ENCODE peak calls at places on chromosomes 1 and 21, in four cellular contexts. F, K, W and M are unnamed samples.

GRCh38 chr1:118504231-118504644 is 319.2 kb upstream of the SPAG17 start:
- DNase-seq in F (no peak), K (no peak), W (no peak), M (no peak)

GRCh38 chr1:107318932-107319331 is 178.1 kb downstream of the NTNG1 start:
- DNase-seq in F (no peak), K (no peak), W (no peak), M (no peak)

GRCh38 chr1:91803133-91803532 is 82.8 kb downstream of the TGFBR3 start:
- DNase-seq in F (no peak), K (no peak), W (no peak), M (no peak)

GRCh38 chr1:7427901-7428300 is 343.2 kb upstream of the VAMP3 start:
- DNase-seq in F (peak; percentile 8), K (no peak), W (no peak), M (no peak)

GRCh38 chr1:31663622-31664452 is 19.2 kb upstream of the PEF1 start:
- DNase-seq in F (peak; percentile 65), K (peak; percentile 61), W (peak; percentile 60), M (peak; percentile 3)

GRCh38 chr1:31837441-31838158 is 21.8 kb upstream of the SPOCD1 start:
- DNase-seq in F (no peak), K (no peak), W (no peak), M (no peak)

GRCh38 chr1:41109316-41110263 is 88.1 kb upstream of the SLFNL1 start:
- DNase-seq in F (peak; percentile 87), K (peak; percentile 91), W (no peak), M (no peak)

GRCh38 chr1:60569189-60569588 is 495.6 kb upstream of the C1orf87 start:
- DNase-seq in F (no peak), K (no peak), W (no peak), M (no peak)

GRCh38 chr1:220527279-220528048 is 472 bp upstream of the MARK1 start:
- DNase-seq in F (peak; percentile 1), K (peak; percentile 18), W (no peak), M (no peak)

GRCh38 chr1:21857840-21858670 is 46.0 kb downstream of the LDLRAD2 start:
- DNase-seq in F (peak; percentile 41), K (peak; percentile 17), W (no peak), M (no peak)

GRCh38 chr21:42513151-42513984 is at the start of gene SLC37A1:
- DNase-seq in F (peak; percentile 18), K (no peak), W (peak; percentile 26), M (peak; percentile 41)

GRCh38 chr1:156813750-156814570 is 2.7 kb downstream of the SH2D2A start:
- DNase-seq in F (peak; percentile 69), K (peak; percentile 61), W (peak; percentile 81), M (peak; percentile 63)